ENCODE peak calls at places on chromosomes 12 and 14, in eight cellular contexts. One of them, this sample, is unnamed.

GRCh38 chr12:90519285-90519684 is 435.7 kb downstream of the CCER1 start:
- DNase-seq in head of caudate nucleus: no peak
- DNase-seq in NCI-H460: no peak
- DNase-seq in psoas muscle: no peak
- DNase-seq in thoracic aorta: no peak
- DNase-seq in NCI-H1105: no peak
- DNase-seq in CD8-positive, alpha-beta T cell: no peak
- DNase-seq in H54: no peak
- DNase-seq in this sample: no peak

GRCh38 chr14:105501504-105502291 is 10.7 kb downstream of the TEDC1 start:
- DNase-seq in head of caudate nucleus: no peak
- DNase-seq in NCI-H460: no peak
- DNase-seq in psoas muscle: peak; percentile 13
- DNase-seq in thoracic aorta: no peak
- DNase-seq in NCI-H1105: no peak
- DNase-seq in CD8-positive, alpha-beta T cell: no peak
- DNase-seq in H54: no peak
- DNase-seq in this sample: no peak

GRCh38 chr12:65961731-65962130 is 137.4 kb downstream of the HMGA2 start:
- DNase-seq in head of caudate nucleus: no peak
- DNase-seq in NCI-H460: no peak
- DNase-seq in psoas muscle: no peak
- DNase-seq in thoracic aorta: no peak
- DNase-seq in NCI-H1105: no peak
- DNase-seq in CD8-positive, alpha-beta T cell: no peak
- DNase-seq in H54: no peak
- DNase-seq in this sample: no peak

GRCh38 chr12:101697930-101698781 is 716 bp downstream of the CHPT1 start:
- DNase-seq in head of caudate nucleus: peak; percentile 69
- DNase-seq in NCI-H460: no peak
- DNase-seq in psoas muscle: peak; percentile 84
- DNase-seq in thoracic aorta: no peak
- DNase-seq in NCI-H1105: peak; percentile 35
- DNase-seq in CD8-positive, alpha-beta T cell: no peak
- DNase-seq in H54: peak; percentile 42
- DNase-seq in this sample: no peak

GRCh38 chr12:1499351-1499750 is 95.0 kb downstream of the FBXL14 start:
- DNase-seq in head of caudate nucleus: no peak
- DNase-seq in NCI-H460: no peak
- DNase-seq in psoas muscle: no peak
- DNase-seq in thoracic aorta: no peak
- DNase-seq in NCI-H1105: no peak
- DNase-seq in CD8-positive, alpha-beta T cell: no peak
- DNase-seq in H54: no peak
- DNase-seq in this sample: no peak

GRCh38 chr14:99075061-99075460 is 196.9 kb downstream of the BCL11B start:
- DNase-seq in head of caudate nucleus: no peak
- DNase-seq in NCI-H460: no peak
- DNase-seq in psoas muscle: no peak
- DNase-seq in thoracic aorta: no peak
- DNase-seq in NCI-H1105: no peak
- DNase-seq in CD8-positive, alpha-beta T cell: no peak
- DNase-seq in H54: no peak
- DNase-seq in this sample: no peak

GRCh38 chr12:121026274-121027045 is 10.2 kb upstream of the C12orf43 start:
- DNase-seq in head of caudate nucleus: no peak
- DNase-seq in NCI-H460: no peak
- DNase-seq in psoas muscle: no peak
- DNase-seq in thoracic aorta: no peak
- DNase-seq in NCI-H1105: no peak
- DNase-seq in CD8-positive, alpha-beta T cell: no peak
- DNase-seq in H54: no peak
- DNase-seq in this sample: no peak

GRCh38 chr14:58821421-58821820 is 183.7 kb downstream of the DACT1 start:
- DNase-seq in head of caudate nucleus: no peak
- DNase-seq in NCI-H460: no peak
- DNase-seq in psoas muscle: no peak
- DNase-seq in thoracic aorta: no peak
- DNase-seq in NCI-H1105: no peak
- DNase-seq in CD8-positive, alpha-beta T cell: no peak
- DNase-seq in H54: no peak
- DNase-seq in this sample: no peak

GRCh38 chr12:116502141-116502725 is 56.9 kb upstream of the MAP1LC3B2 start:
- DNase-seq in head of caudate nucleus: no peak
- DNase-seq in NCI-H460: no peak
- DNase-seq in psoas muscle: no peak
- DNase-seq in thoracic aorta: no peak
- DNase-seq in NCI-H1105: no peak
- DNase-seq in CD8-positive, alpha-beta T cell: no peak
- DNase-seq in H54: no peak
- DNase-seq in this sample: no peak

GRCh38 chr12:105705765-105706164 is 375.3 kb downstream of the C12orf75 start:
- DNase-seq in head of caudate nucleus: peak; percentile 83
- DNase-seq in NCI-H460: peak; percentile 52
- DNase-seq in psoas muscle: no peak
- DNase-seq in thoracic aorta: no peak
- DNase-seq in NCI-H1105: peak; percentile 47
- DNase-seq in CD8-positive, alpha-beta T cell: no peak
- DNase-seq in H54: no peak
- DNase-seq in this sample: peak; percentile 42

This sample was measured in NCI-H1694 treated with DMSO at 0.1 percent for 48 hours.